ENCODE peak calls at places on chromosome 6, in four cellular contexts. One of them, this sample, is unnamed.
A peak's percentile ranks its signal among the peaks of the same experiment; 100 is the strongest.

GRCh38 chr6:107555449-107555848 is 65.5 kb downstream of the SOBP start:
- DNase-seq in GM12878: no peak
- DNase-seq in H1: no peak
- DNase-seq in HepG2: no peak
- DNase-seq in this sample: no peak

GRCh38 chr6:33683051-33683571 is 28.4 kb downstream of the UQCC2 start:
- DNase-seq in GM12878: no peak
- DNase-seq in H1: no peak
- DNase-seq in HepG2: no peak
- DNase-seq in this sample: no peak

GRCh38 chr6:104064876-104065275 is 794.8 kb downstream of the HACE1 start:
- DNase-seq in GM12878: no peak
- DNase-seq in H1: no peak
- DNase-seq in HepG2: no peak
- DNase-seq in this sample: no peak

GRCh38 chr6:1279065-1279464 is 32.8 kb upstream of the FOXQ1 start:
- DNase-seq in GM12878: no peak
- DNase-seq in H1: no peak
- DNase-seq in HepG2: no peak
- DNase-seq in this sample: no peak

GRCh38 chr6:158219229-158219628 is 51.1 kb downstream of the GTF2H5 start:
- DNase-seq in GM12878: no peak
- DNase-seq in H1: no peak
- DNase-seq in HepG2: no peak
- DNase-seq in this sample: no peak

GRCh38 chr6:43070028-43070632 is 6.0 kb upstream of the PTK7 start:
- DNase-seq in GM12878: no peak
- DNase-seq in H1: no peak
- DNase-seq in HepG2: peak; percentile 83
- DNase-seq in this sample: no peak

GRCh38 chr6:77880501-77880900 is 227.7 kb downstream of the MEI4 start:
- DNase-seq in GM12878: no peak
- DNase-seq in H1: no peak
- DNase-seq in HepG2: peak; percentile 73
- DNase-seq in this sample: no peak

GRCh38 chr6:155974967-155975366 is 519.3 kb upstream of the NOX3 start:
- DNase-seq in GM12878: no peak
- DNase-seq in H1: no peak
- DNase-seq in HepG2: no peak
- DNase-seq in this sample: no peak

GRCh38 chr6:111600588-111601440 is 4.9 kb downstream of the TRAF3IP2 start:
- DNase-seq in GM12878: no peak
- DNase-seq in H1: no peak
- DNase-seq in HepG2: no peak
- DNase-seq in this sample: no peak

GRCh38 chr6:6825986-6826901 is 237.7 kb downstream of the LY86 start:
- DNase-seq in GM12878: peak; percentile 69
- DNase-seq in H1: no peak
- DNase-seq in HepG2: no peak
- DNase-seq in this sample: no peak

GRCh38 chr6:39812853-39813533 is 20.8 kb downstream of the DAAM2 start:
- DNase-seq in GM12878: peak; percentile 36
- DNase-seq in H1: no peak
- DNase-seq in HepG2: no peak
- DNase-seq in this sample: no peak

GRCh38 chr6:88910922-88911778 is 52.3 kb downstream of the RNGTT start:
- DNase-seq in GM12878: no peak
- DNase-seq in H1: no peak
- DNase-seq in HepG2: no peak
- DNase-seq in this sample: no peak

GRCh38 chr6:64988148-64988547 is 718.9 kb downstream of the EYS start:
- DNase-seq in GM12878: no peak
- DNase-seq in H1: no peak
- DNase-seq in HepG2: no peak
- DNase-seq in this sample: no peak
- TF ChIP-seq SUZ12 in GM12878: no peak
- TF ChIP-seq SUZ12 in H1: no peak
- TF ChIP-seq SUZ12 in HepG2: no peak
- TF ChIP-seq SUZ12 in this sample: no peak

DNA sequence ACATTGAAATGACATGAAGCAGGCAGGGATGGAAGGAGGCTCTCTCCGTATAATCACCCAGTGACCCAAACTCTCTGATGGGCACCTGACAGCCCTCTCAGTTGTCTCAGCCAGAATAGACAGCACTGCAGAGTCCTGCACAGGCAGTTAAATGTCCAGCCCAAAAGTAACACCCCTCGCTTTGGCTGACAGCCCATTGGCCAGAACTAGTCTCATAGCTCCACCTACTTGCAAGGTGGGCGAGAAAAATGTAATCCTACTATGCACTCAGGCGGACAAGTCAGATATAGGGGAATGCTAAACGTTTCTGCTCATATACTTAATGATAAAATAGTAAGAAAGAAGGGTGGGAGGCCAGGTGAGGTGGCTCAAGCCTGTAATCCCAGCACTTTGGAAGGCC is 393.5 kb upstream of the JARID2 start:
- DNase-seq in GM12878: no peak
- DNase-seq in H1: no peak
- DNase-seq in HepG2: no peak
- DNase-seq in this sample: no peak
- TF ChIP-seq ZNF274 in GM12878: no peak
- TF ChIP-seq ZNF274 in H1: no peak
- TF ChIP-seq ZNF274 in HepG2: no peak
- TF ChIP-seq ZNF274 in this sample: no peak

GRCh38 chr6:18471232-18471964 is 84.2 kb downstream of the RNF144B start:
- DNase-seq in GM12878: no peak
- DNase-seq in H1: no peak
- DNase-seq in HepG2: no peak
- DNase-seq in this sample: no peak

GRCh38 chr6:18467741-18468140 is 80.6 kb downstream of the RNF144B start:
- DNase-seq in GM12878: no peak
- DNase-seq in H1: no peak
- DNase-seq in HepG2: no peak
- DNase-seq in this sample: no peak

GRCh38 chr6:18465410-18466154 is 78.4 kb downstream of the RNF144B start:
- DNase-seq in GM12878: no peak
- DNase-seq in H1: no peak
- DNase-seq in HepG2: no peak
- DNase-seq in this sample: no peak

GRCh38 chr6:18469486-18469885 is 82.3 kb downstream of the RNF144B start:
- DNase-seq in GM12878: no peak
- DNase-seq in H1: no peak
- DNase-seq in HepG2: no peak
- DNase-seq in this sample: no peak

GRCh38 chr6:18468162-18468843 is 81.2 kb downstream of the RNF144B start:
- DNase-seq in GM12878: no peak
- DNase-seq in H1: no peak
- DNase-seq in HepG2: peak; percentile 85
- DNase-seq in this sample: no peak
- TF ChIP-seq SUZ12 in GM12878: no peak
- TF ChIP-seq SUZ12 in H1: no peak
- TF ChIP-seq SUZ12 in HepG2: no peak
- TF ChIP-seq SUZ12 in this sample: no peak

DNA sequence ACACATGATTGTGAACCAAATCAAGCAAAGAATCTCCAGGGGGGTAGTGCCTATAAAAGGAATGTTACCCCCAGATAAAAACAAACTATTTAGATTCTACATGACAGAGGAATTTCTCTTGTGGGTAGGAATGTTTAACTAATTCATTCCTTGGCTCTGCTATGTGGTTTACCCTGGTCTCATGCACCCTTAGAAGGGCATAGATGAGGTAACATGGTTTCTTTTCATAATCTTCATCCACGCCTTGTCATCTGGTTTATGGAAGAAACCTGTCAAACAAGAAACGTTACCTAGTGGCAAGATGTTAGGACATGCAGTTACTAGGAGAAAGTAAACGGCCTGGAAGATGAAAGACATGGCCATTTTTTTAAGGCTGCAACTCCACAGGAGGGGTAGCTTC is 45.4 kb downstream of the STX11 start:
- DNase-seq in GM12878: no peak
- DNase-seq in H1: no peak
- DNase-seq in HepG2: no peak
- DNase-seq in this sample: no peak
- TF ChIP-seq ZNF274 in GM12878: no peak
- TF ChIP-seq ZNF274 in H1: no peak
- TF ChIP-seq ZNF274 in HepG2: no peak
- TF ChIP-seq ZNF274 in this sample: no peak

GRCh38 chr6:125974214-125974866 is 12.0 kb upstream of the TRMT11 start:
- DNase-seq in GM12878: no peak
- DNase-seq in H1: no peak
- DNase-seq in HepG2: peak; percentile 56
- DNase-seq in this sample: no peak
- TF ChIP-seq SUZ12 in GM12878: no peak
- TF ChIP-seq SUZ12 in H1: no peak
- TF ChIP-seq SUZ12 in HepG2: no peak
- TF ChIP-seq SUZ12 in this sample: no peak

GRCh38 chr6:130148181-130148580 is 74.6 kb downstream of the SAMD3 start:
- DNase-seq in GM12878: no peak
- DNase-seq in H1: no peak
- DNase-seq in HepG2: no peak
- DNase-seq in this sample: no peak
- TF ChIP-seq ZNF274 in GM12878: no peak
- TF ChIP-seq ZNF274 in H1: no peak
- TF ChIP-seq ZNF274 in HepG2: no peak
- TF ChIP-seq ZNF274 in this sample: no peak

GRCh38 chr6:170037541-170038250 is 253.2 kb downstream of the DLL1 start:
- DNase-seq in GM12878: no peak
- DNase-seq in H1: no peak
- DNase-seq in HepG2: no peak
- DNase-seq in this sample: no peak
- TF ChIP-seq SUZ12 in GM12878: no peak
- TF ChIP-seq SUZ12 in H1: no peak
- TF ChIP-seq SUZ12 in HepG2: no peak
- TF ChIP-seq SUZ12 in this sample: no peak

GRCh38 chr6:79602859-79603258 is 28.3 kb upstream of the SH3BGRL2 start:
- DNase-seq in GM12878: no peak
- DNase-seq in H1: no peak
- DNase-seq in HepG2: no peak
- DNase-seq in this sample: no peak
- TF ChIP-seq ZNF274 in GM12878: no peak
- TF ChIP-seq ZNF274 in H1: no peak
- TF ChIP-seq ZNF274 in HepG2: no peak
- TF ChIP-seq ZNF274 in this sample: no peak

This sample was measured in NT2/D1.